ENCODE peak calls at places on chromosomes 5 and 9, in five cellular contexts. V is NCI-H1694, D is T-helper 2 cell, G is NAMALWA, Y is coronary artery. A is an unnamed sample.

GRCh38 chr9:132946624-132947295 is 2.3 kb upstream of the TSC1 start:
- DNase-seq in D (no peak), V (peak; percentile 88), Y (no peak), G (no peak), A (no peak)

GRCh38 chr9:126428524-126429175 is 102.0 kb downstream of the MVB12B start:
- DNase-seq in G (no peak), V (no peak), Y (no peak), D (no peak), A (no peak)

GRCh38 chr9:33142531-33142930 is 24.6 kb downstream of the B4GALT1 start:
- DNase-seq in D (no peak), V (no peak), Y (peak; percentile 9), G (no peak), A (peak; percentile 14)

GRCh38 chr5:172772112-172772906 is 1.3 kb upstream of the DUSP1 start:
- DNase-seq in G (peak; percentile 91), Y (peak; percentile 99), V (peak; percentile 49), D (peak; percentile 88), A (peak; percentile 93)

GRCh38 chr5:125254267-125254666 is 507.8 kb upstream of the ZNF608 start:
- DNase-seq in V (no peak), D (no peak), Y (no peak), G (no peak), A (no peak)

GRCh38 chr9:36501727-36502126 is 71.0 kb upstream of the MELK start:
- DNase-seq in D (no peak), V (no peak), G (no peak), Y (no peak), A (no peak)

GRCh38 chr5:92885950-92886349 is 695.1 kb downstream of the NR2F1-AS1 start:
- DNase-seq in V (no peak), Y (no peak), G (no peak), D (no peak), A (no peak)

GRCh38 chr5:38433160-38433861 is 123.1 kb downstream of the LIFR start:
- DNase-seq in Y (peak; percentile 35), V (no peak), G (no peak), D (no peak), A (no peak)

GRCh38 chr5:149940077-149940574 is 4.5 kb downstream of the PDE6A start:
- DNase-seq in V (no peak), Y (no peak), G (no peak), D (peak; percentile 34), A (no peak)

GRCh38 chr9:99226054-99226453 is 4.0 kb downstream of the SEC61B start:
- DNase-seq in V (no peak), D (no peak), G (no peak), Y (no peak), A (no peak)

GRCh38 chr9:93686127-93686879 is 109.9 kb downstream of the PHF2 start:
- DNase-seq in G (no peak), V (no peak), Y (peak; percentile 46), D (no peak), A (no peak)

GRCh38 chr9:69546265-69546664 is 125.9 kb downstream of the APBA1 start:
- DNase-seq in G (no peak), V (peak; percentile 47), D (no peak), Y (no peak), A (no peak)

GRCh38 chr5:93800988-93801811 is 59.8 kb upstream of the POU5F2 start:
- DNase-seq in G (peak; percentile 75), V (peak; percentile 43), D (peak; percentile 56), Y (no peak), A (no peak)